ENCODE peak calls at places on chromosomes 1 and 21, in eight cellular contexts. L is activated CD4-positive, alpha-beta T cell treated with anti-CD3 and anti-CD28 coated beads for 4 hours; Z is H54; C is EH; A is left colon; J is SJSA1; N is left lung; T is progenitor cell of endocrine pancreas. P is an unnamed sample.

GRCh38 chr1:25893072-25893604 is 13.1 kb downstream of the STMN1 start:
- DNase-seq in L (no peak), Z (no peak), C (peak; percentile 24), A (no peak), J (no peak), N (no peak), T (no peak), P (no peak)

GRCh38 chr1:34884961-34885360 is 25.4 kb upstream of the SMIM12 start:
- DNase-seq in L (no peak), Z (no peak), C (no peak), A (no peak), J (peak; percentile 40), N (no peak), T (no peak), P (no peak)

GRCh38 chr1:119254067-119254720 is 113.7 kb upstream of the WARS2 start:
- DNase-seq in L (no peak), Z (no peak), C (no peak), A (no peak), J (no peak), N (no peak), T (no peak), P (no peak)

GRCh38 chr1:63723618-63724017 is 50.2 kb upstream of the ROR1 start:
- DNase-seq in L (no peak), Z (no peak), C (no peak), A (no peak), J (no peak), N (no peak), T (no peak), P (no peak)

GRCh38 chr1:171346866-171347265 is 32.9 kb downstream of the FMO4 start:
- DNase-seq in L (no peak), Z (no peak), C (peak; percentile 4), A (no peak), J (no peak), N (no peak), T (no peak), P (no peak)

GRCh38 chr1:113940365-113941244 is 11.5 kb downstream of the HIPK1 start:
- DNase-seq in L (no peak), Z (no peak), C (no peak), A (no peak), J (no peak), N (no peak), T (no peak), P (no peak)

GRCh38 chr21:35940074-35940927 is 120.0 kb downstream of the SETD4 start:
- DNase-seq in L (no peak), Z (peak; percentile 30), C (peak; percentile 82), A (peak; percentile 27), J (peak; percentile 52), N (no peak), T (no peak), P (no peak)

GRCh38 chr1:116256875-116257823 is 115.9 kb upstream of the ATP1A1 start:
- DNase-seq in L (no peak), Z (no peak), C (no peak), A (peak; percentile 86), J (no peak), N (no peak), T (no peak), P (no peak)

GRCh38 chr1:209490013-209490412 is 93.5 kb upstream of the CAMK1G start:
- DNase-seq in L (no peak), Z (no peak), C (peak; percentile 16), A (no peak), J (no peak), N (no peak), T (no peak), P (no peak)

GRCh38 chr1:3992746-3993145 is 92.7 kb upstream of the C1orf174 start:
- DNase-seq in L (no peak), Z (no peak), C (no peak), A (no peak), J (no peak), N (peak; percentile 54), T (no peak), P (no peak)

GRCh38 chr1:199029401-199029800 is 390.6 kb downstream of the PTPRC start:
- DNase-seq in L (no peak), Z (no peak), C (peak; percentile 24), A (no peak), J (no peak), N (no peak), T (no peak), P (no peak)

GRCh38 chr1:16021681-16022080 is at the start of gene CLCNKA:
- DNase-seq in L (no peak), Z (no peak), C (no peak), A (no peak), J (no peak), N (peak; percentile 50), T (no peak), P (no peak)

GRCh38 chr1:212155219-212155618 is 119.7 kb downstream of the DTL start:
- DNase-seq in L (no peak), Z (no peak), C (no peak), A (no peak), J (no peak), N (no peak), T (no peak), P (no peak)

GRCh38 chr1:226975259-226975908 is 35.3 kb downstream of the COQ8A start:
- DNase-seq in L (no peak), Z (no peak), C (no peak), A (no peak), J (peak; percentile 58), N (no peak), T (no peak), P (no peak)

GRCh38 chr1:162019006-162019405 is 4.7 kb downstream of the OLFML2B start:
- DNase-seq in L (no peak), Z (no peak), C (peak; percentile 93), A (no peak), J (no peak), N (no peak), T (no peak), P (no peak)

GRCh38 chr1:44705938-44706337 is 25.0 kb downstream of the RNU5D-1 start:
- DNase-seq in L (no peak), Z (no peak), C (no peak), A (no peak), J (no peak), N (no peak), T (no peak), P (no peak)

GRCh38 chr1:110341146-110341871 is 2.1 kb downstream of the RBM15 start:
- DNase-seq in L (no peak), Z (no peak), C (no peak), A (no peak), J (no peak), N (no peak), T (no peak), P (no peak)

GRCh38 chr1:41758904-41759548 is 159.7 kb downstream of the HIVEP3 start:
- DNase-seq in L (no peak), Z (no peak), C (peak; percentile 90), A (no peak), J (no peak), N (no peak), T (no peak), P (no peak)

GRCh38 chr1:209620484-209620879 is 31.7 kb downstream of the LAMB3 start:
- DNase-seq in L (no peak), Z (no peak), C (peak; percentile 38), A (no peak), J (no peak), N (no peak), T (no peak), P (no peak)

GRCh38 chr1:92881391-92881790 is 49.6 kb downstream of the RPL5 start:
- DNase-seq in L (no peak), Z (no peak), C (no peak), A (no peak), J (no peak), N (no peak), T (no peak), P (no peak)

GRCh38 chr1:234871710-234872262 is 256.9 kb downstream of the TOMM20 start:
- DNase-seq in L (no peak), Z (no peak), C (peak; percentile 35), A (no peak), J (peak; percentile 84), N (no peak), T (no peak), P (no peak)

GRCh38 chr1:193118803-193119730 is 2.8 kb upstream of the CDC73 start:
- DNase-seq in L (no peak), Z (no peak), C (no peak), A (no peak), J (no peak), N (no peak), T (no peak), P (no peak)

GRCh38 chr21:34274001-34274400 is 89.8 kb upstream of the KCNE2 start:
- DNase-seq in L (no peak), Z (no peak), C (peak; percentile 43), A (no peak), J (no peak), N (no peak), T (no peak), P (peak; percentile 10)

GRCh38 chr1:34792868-34793727 is at the start of gene GJA4:
- DNase-seq in L (no peak), Z (no peak), C (no peak), A (no peak), J (no peak), N (peak; percentile 62), T (no peak), P (no peak)

GRCh38 chr21:15221799-15222386 is 157.1 kb upstream of the NRIP1 start:
- DNase-seq in L (no peak), Z (peak; percentile 50), C (peak; percentile 27), A (peak; percentile 28), J (no peak), N (no peak), T (no peak), P (no peak)

GRCh38 chr1:31413405-31414005 is 492 bp downstream of the SERINC2 start:
- DNase-seq in L (no peak), Z (no peak), C (peak; percentile 74), A (peak; percentile 88), J (peak; percentile 81), N (peak; percentile 93), T (peak; percentile 42), P (no peak)

GRCh38 chr1:216686860-216687545 is 36.2 kb downstream of the ESRRG start:
- DNase-seq in L (no peak), Z (no peak), C (peak; percentile 40), A (no peak), J (no peak), N (no peak), T (no peak), P (no peak)

P was measured in smooth muscle cell of the brain vasculature.